ENCODE peak calls at places on chromosomes 4 and X, in four cellular contexts. A is A549, L is transverse colon, B is HepG2. M is an unnamed sample.

GRCh38 chr4:83631066-83631465 is 95.2 kb downstream of the GPAT3 start:
- DNase-seq in A (no peak), L (no peak), B (no peak), M (no peak)

GRCh38 chrX:12657881-12658280 is 133.3 kb upstream of the PRPS2 start:
- DNase-seq in L (no peak), B (no peak), A (no peak), M (no peak)

GRCh38 chrX:123157586-123157985 is 26.5 kb upstream of the GRIA3 start:
- DNase-seq in A (no peak), L (no peak), B (no peak), M (no peak)

GRCh38 chr4:1784789-1785591 is 8.1 kb upstream of the FGFR3 start:
- DNase-seq in B (peak; percentile 79), A (no peak), L (no peak), M (no peak)

GRCh38 chr4:56532239-56532638 is 26.6 kb downstream of the ARL9 start:
- DNase-seq in A (no peak), L (no peak), B (no peak), M (no peak)

GRCh38 chrX:106726485-106727437 is at the start of gene RNF128:
- DNase-seq in B (peak; percentile 66), A (peak; percentile 24), L (peak; percentile 76), M (peak; percentile 72)

GRCh38 chrX:12702509-12703091 is 88.6 kb upstream of the PRPS2 start:
- DNase-seq in B (peak; percentile 1), L (no peak), A (no peak), M (no peak)

GRCh38 chrX:103730746-103731508 is 20.2 kb downstream of the TMEM31 start:
- DNase-seq in L (no peak), B (no peak), A (no peak), M (no peak)

GRCh38 chr4:172786039-172786792 is 382.4 kb upstream of the GALNT7 start:
- DNase-seq in A (no peak), L (no peak), B (no peak), M (peak; percentile 27)

GRCh38 chr4:118732591-118733330 is 47.6 kb downstream of the METTL14 start:
- DNase-seq in L (no peak), B (no peak), A (no peak), M (no peak)
- H3K4me3 ChIP-seq in L (no peak overlapping the region), B (no peak overlapping the region), A (no peak overlapping the region), M (no peak overlapping the region)

DNA sequence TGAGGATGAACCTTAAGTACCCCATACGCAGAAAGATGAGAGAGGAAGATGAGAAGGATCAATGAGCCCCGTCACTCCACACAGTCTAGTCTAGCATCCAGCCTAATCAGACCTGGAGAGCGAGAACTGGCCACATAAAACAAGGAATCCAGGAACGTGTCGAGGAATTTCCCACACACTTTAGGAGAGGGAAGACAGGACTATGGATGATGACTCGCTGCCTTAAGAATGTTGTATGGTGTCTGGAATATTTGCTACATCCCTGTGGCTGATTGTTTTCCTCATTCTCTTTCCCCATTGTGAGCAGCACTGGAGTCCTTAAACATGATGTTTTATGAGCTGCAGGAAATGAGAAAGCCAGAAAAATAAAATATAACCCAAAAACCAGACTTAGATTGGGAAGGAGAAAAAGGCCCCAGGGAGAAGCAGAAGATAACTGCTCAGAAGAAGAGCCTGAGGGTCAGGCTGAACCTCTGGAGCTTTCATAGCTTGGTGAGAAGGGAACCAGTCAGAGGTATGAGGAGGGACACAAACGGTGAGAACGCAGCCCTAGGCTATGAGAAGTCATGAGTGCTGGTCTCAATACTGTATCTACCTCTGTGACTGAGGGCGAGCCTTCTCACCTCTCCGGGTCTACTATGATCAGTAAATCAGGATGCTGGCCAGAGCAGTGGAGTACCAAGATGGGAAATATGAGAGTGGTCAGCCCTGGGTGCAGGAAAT is 139.5 kb upstream of the NOCT start:
- DNase-seq in B (no peak), L (no peak), A (no peak), M (no peak)
- TF ChIP-seq EP300 in B (no peak), L (no peak), A (no peak), M (no peak)

DNA sequence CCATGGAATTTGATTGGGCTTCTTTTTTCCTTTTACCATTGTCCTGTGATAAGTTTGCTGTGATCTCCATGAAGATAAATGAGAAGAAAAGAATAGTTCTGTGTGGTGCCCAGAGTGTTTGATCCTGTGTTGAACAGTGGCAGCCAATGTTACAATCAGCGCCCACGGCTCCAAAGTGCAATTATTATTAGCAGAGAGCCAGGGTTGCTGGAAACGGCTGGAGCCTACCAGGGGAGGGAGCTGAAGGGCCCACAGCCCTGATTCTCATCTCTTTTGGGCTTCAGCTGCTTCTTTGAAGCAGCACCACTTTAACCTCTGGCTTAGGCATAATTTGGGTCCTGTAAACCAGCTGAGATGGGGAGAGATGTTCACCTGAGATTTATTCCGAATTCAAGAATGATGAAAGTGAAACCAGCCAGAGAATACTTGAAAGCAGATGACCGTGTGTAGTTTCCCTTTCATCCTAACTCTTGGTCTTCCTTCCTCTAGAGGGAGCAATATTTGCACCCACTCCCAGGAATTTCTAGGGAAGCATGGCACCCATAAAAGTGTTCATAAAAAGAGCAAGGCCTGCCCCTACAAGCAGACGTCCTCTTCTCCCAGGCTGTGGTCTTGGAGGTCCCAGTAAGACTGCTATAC is 298.3 kb downstream of the EVC2 start:
- DNase-seq in B (peak; percentile 9), A (no peak), L (no peak), M (no peak)
- H3K4me3 ChIP-seq in B (no peak overlapping the region), A (no peak overlapping the region), L (no peak overlapping the region), M (no peak overlapping the region)

GRCh38 chrX:53235566-53235965 is 10.6 kb upstream of the KDM5C start:
- DNase-seq in L (no peak), A (no peak), B (no peak), M (no peak)
- TF ChIP-seq EP300 in L (no peak), A (no peak), B (no peak), M (no peak)

GRCh38 chr4:157221895-157222763 is 1.6 kb downstream of the GRIA2 start:
- DNase-seq in A (no peak), L (no peak), B (no peak), M (no peak)
- H3K4me3 ChIP-seq in A (peak overlapping the region; percentile 33), L (no peak overlapping the region), B (no peak overlapping the region), M (peak overlapping the region; percentile 45)